ENCODE peak calls at places on chromosome 1, in four cellular contexts. P, F, E and I are unnamed samples.

GRCh38 chr1:201307760-201308499 is 24.6 kb downstream of the PKP1 start:
- DNase-seq in P (no peak), F (no peak), E (no peak), I (no peak)

GRCh38 chr1:109240158-109241152 is 8.9 kb upstream of the CELSR2 start:
- DNase-seq in P (no peak), F (peak; percentile 65), E (peak; percentile 83), I (peak; percentile 76)

GRCh38 chr1:6099787-6100765 is 54.4 kb downstream of the KCNAB2 start:
- DNase-seq in P (no peak), F (no peak), E (no peak), I (no peak)

GRCh38 chr1:2105781-2106524 is 55.7 kb downstream of the PRKCZ start:
- DNase-seq in P (no peak), F (no peak), E (peak; percentile 13), I (no peak)

GRCh38 chr1:39196244-39197215 is 8.0 kb upstream of the MACF1 start:
- DNase-seq in P (no peak), F (peak; percentile 76), E (no peak), I (no peak)

GRCh38 chr1:72284084-72284397 is 1.7 kb upstream of the NEGR1 start:
- DNase-seq in P (peak; percentile 1), F (no peak), E (no peak), I (no peak)

GRCh38 chr1:53471000-53471399 is 11.8 kb downstream of the DMRTB1 start:
- DNase-seq in P (no peak), F (no peak), E (no peak), I (no peak)

GRCh38 chr1:244164563-244164890 is 113.4 kb downstream of the ZBTB18 start:
- DNase-seq in P (no peak), F (no peak), E (no peak), I (no peak)

GRCh38 chr1:43978264-43978550 is 803 bp upstream of the B4GALT2 start:
- DNase-seq in P (no peak), F (no peak), E (no peak), I (no peak)

GRCh38 chr1:61284933-61285332 is 202.6 kb downstream of the NFIA start:
- DNase-seq in P (no peak), F (no peak), E (no peak), I (no peak)

GRCh38 chr1:166975361-166976129 is at the start of gene ILDR2:
- DNase-seq in P (no peak), F (peak; percentile 12), E (peak; percentile 58), I (no peak)

GRCh38 chr1:199422206-199422605 is 605.3 kb upstream of the NR5A2 start:
- DNase-seq in P (peak; percentile 28), F (peak; percentile 50), E (no peak), I (peak; percentile 17)

GRCh38 chr1:59329412-59330053 is 32.6 kb downstream of the FGGY start:
- DNase-seq in P (no peak), F (no peak), E (no peak), I (no peak)

GRCh38 chr1:201493757-201494617 is 12.9 kb downstream of the CSRP1 start:
- DNase-seq in P (no peak), F (no peak), E (no peak), I (no peak)

GRCh38 chr1:167137285-167138192 is 43.7 kb downstream of the STYXL2 start:
- DNase-seq in P (no peak), F (no peak), E (no peak), I (no peak)

GRCh38 chr1:228364068-228364705 is 42.4 kb downstream of the TRIM11 start:
- DNase-seq in P (no peak), F (no peak), E (peak; percentile 23), I (no peak)

GRCh38 chr1:26418865-26419349 is 8.3 kb downstream of the LIN28A start:
- DNase-seq in P (no peak), F (no peak), E (no peak), I (no peak)

GRCh38 chr1:101781437-101781836 is 215.3 kb downstream of the OLFM3 start:
- DNase-seq in P (no peak), F (no peak), E (no peak), I (peak; percentile 4)

GRCh38 chr1:166944186-166944967 is 31.0 kb downstream of the ILDR2 start:
- DNase-seq in P (no peak), F (peak; percentile 42), E (no peak), I (peak; percentile 16)

GRCh38 chr1:23732363-23733224 is 10.7 kb upstream of the ELOA start:
- DNase-seq in P (no peak), F (peak; percentile 34), E (no peak), I (no peak)

GRCh38 chr1:198264271-198264670 is 107.5 kb downstream of the NEK7 start:
- DNase-seq in P (no peak), F (no peak), E (no peak), I (no peak)

GRCh38 chr1:168288311-168289052 is 7.8 kb downstream of the TBX19 start:
- DNase-seq in P (peak; percentile 34), F (no peak), E (no peak), I (no peak)

GRCh38 chr1:37032660-37033354 is 1.5 kb downstream of the GRIK3 start:
- DNase-seq in P (no peak), F (no peak), E (no peak), I (no peak)

GRCh38 chr1:55506686-55507577 is 291.8 kb upstream of the USP24 start:
- DNase-seq in P (peak; percentile 37), F (peak; percentile 43), E (no peak), I (no peak)

GRCh38 chr1:178282949-178283367 is 189.1 kb downstream of the RASAL2 start:
- DNase-seq in P (peak; percentile 46), F (peak; percentile 69), E (no peak), I (peak; percentile 63)

GRCh38 chr1:228014235-228014930 is 7.6 kb downstream of the WNT3A start:
- DNase-seq in P (no peak), F (peak; percentile 17), E (no peak), I (no peak)

GRCh38 chr1:70286453-70286852 is 65.3 kb downstream of the SRSF11 start:
- DNase-seq in P (no peak), F (no peak), E (no peak), I (no peak)

GRCh38 chr1:86423473-86423872 is 498 bp upstream of the CLCA2 start:
- DNase-seq in P (no peak), F (no peak), E (no peak), I (no peak)

GRCh38 chr1:156627313-156627880 is 8.2 kb downstream of the HAPLN2 start:
- DNase-seq in P (no peak), F (peak; percentile 27), E (no peak), I (no peak)

GRCh38 chr1:84960371-84960770 is 36.5 kb downstream of the MCOLN2 start:
- DNase-seq in P (peak; percentile 52), F (peak; percentile 72), E (no peak), I (peak; percentile 20)

GRCh38 chr1:226350504-226350865 is 41.5 kb upstream of the LIN9 start:
- DNase-seq in P (no peak), F (no peak), E (no peak), I (no peak)

GRCh38 chr1:20367626-20368025 is 77.0 kb downstream of the VWA5B1 start:
- DNase-seq in P (no peak), F (no peak), E (no peak), I (no peak)

GRCh38 chr1:20368866-20369545 is 78.3 kb downstream of the VWA5B1 start:
- DNase-seq in P (no peak), F (no peak), E (no peak), I (no peak)

GRCh38 chr1:20365421-20366075 is 74.9 kb downstream of the VWA5B1 start:
- DNase-seq in P (no peak), F (no peak), E (no peak), I (no peak)

GRCh38 chr1:20366076-20366765 is 75.5 kb downstream of the VWA5B1 start:
- DNase-seq in P (no peak), F (no peak), E (peak; percentile 55), I (no peak)

GRCh38 chr1:20366766-20367602 is 76.3 kb downstream of the VWA5B1 start:
- DNase-seq in P (no peak), F (peak; percentile 23), E (peak; percentile 57), I (no peak)
- H3K4me3 ChIP-seq in P (no peak overlapping the region), F (no peak overlapping the region), E (peak overlapping the region; percentile 29), I (peak overlapping the region; percentile 21)

GRCh38 chr1:31627301-31627929 is 9.9 kb downstream of the HCRTR1 start:
- DNase-seq in P (no peak), F (no peak), E (peak; percentile 90), I (no peak)
- H3K4me3 ChIP-seq in P (no peak overlapping the region), F (no peak overlapping the region), E (no peak overlapping the region), I (no peak overlapping the region)

DNA sequence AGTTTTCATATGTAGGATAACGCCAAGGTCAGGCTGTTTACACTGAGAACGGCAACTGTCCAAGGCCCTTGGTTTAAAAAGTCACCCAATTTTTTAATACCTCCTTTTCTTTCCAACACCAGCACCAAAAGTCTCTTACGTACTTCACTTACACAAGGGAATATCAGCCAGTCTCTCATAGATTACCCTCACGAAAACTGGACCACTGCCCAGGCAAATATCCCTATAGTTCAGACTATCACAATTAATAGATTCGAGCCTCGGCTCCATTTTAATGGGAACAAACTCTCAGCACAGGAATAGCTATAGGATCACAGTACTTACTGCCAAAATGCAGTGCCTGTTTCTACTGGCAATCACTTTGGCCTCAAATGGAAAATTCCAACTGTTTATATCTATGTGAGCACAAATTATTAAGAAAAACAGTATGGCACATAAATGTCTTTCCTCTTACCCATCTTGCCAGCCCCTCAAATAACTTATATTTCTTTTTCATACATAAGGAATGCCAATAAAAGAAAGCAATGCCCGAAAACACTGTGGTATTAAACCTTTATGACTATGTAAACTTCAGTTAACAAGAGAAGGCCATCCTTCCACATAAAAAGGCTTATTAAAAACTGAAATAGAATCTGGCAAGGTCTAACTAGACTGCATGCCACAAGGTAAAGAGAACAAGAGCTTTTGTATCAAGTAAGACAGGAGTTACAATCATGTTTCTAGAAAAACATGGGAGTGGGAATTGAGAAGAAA is 97.8 kb downstream of the SLC45A1 start:
- DNase-seq in P (no peak), F (no peak), E (no peak), I (no peak)
- H3K4me3 ChIP-seq in P (no peak overlapping the region), F (no peak overlapping the region), E (no peak overlapping the region), I (no peak overlapping the region)

GRCh38 chr1:9629445-9630201 is 21.9 kb upstream of the PIK3CD start:
- DNase-seq in P (no peak), F (no peak), E (peak; percentile 64), I (no peak)

GRCh38 chr1:9628541-9629444 is 22.7 kb upstream of the PIK3CD start:
- DNase-seq in P (no peak), F (no peak), E (no peak), I (no peak)

GRCh38 chr1:9625761-9626160 is 25.8 kb upstream of the PIK3CD start:
- DNase-seq in P (no peak), F (no peak), E (no peak), I (no peak)

GRCh38 chr1:9624081-9624480 is 27.4 kb upstream of the PIK3CD start:
- DNase-seq in P (no peak), F (no peak), E (no peak), I (no peak)

GRCh38 chr1:9626201-9626608 is 25.3 kb upstream of the PIK3CD start:
- DNase-seq in P (no peak), F (no peak), E (no peak), I (no peak)
- H3K4me3 ChIP-seq in P (no peak overlapping the region), F (no peak overlapping the region), E (no peak overlapping the region), I (no peak overlapping the region)

DNA sequence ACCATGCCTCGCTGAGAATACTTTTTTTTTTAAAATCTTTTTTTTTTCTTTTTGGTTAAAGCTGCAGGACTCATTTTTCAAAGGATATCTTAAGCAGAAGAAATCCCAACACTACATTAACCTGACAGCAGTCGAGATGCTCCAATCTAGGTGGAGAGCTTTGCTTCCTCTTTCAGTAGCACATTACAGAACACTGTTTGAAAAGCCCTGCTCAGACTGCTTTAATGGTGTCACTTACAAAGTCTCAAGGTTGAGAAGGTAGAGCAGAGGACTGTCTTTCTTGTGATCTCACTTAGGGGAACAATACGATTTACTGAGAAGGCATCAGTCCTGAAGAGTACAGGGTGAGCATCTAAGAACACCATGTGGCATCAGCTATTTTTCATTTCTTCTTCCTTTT is 21.0 kb upstream of the CPLANE2 start:
- DNase-seq in P (no peak), F (no peak), E (no peak), I (no peak)
- H3K4me3 ChIP-seq in P (no peak overlapping the region), F (no peak overlapping the region), E (no peak overlapping the region), I (no peak overlapping the region)